ENCODE peak calls at places on chromosomes 7 and 10, in ten cellular contexts. X, G, V, N, I, J, K, L, C and H are unnamed samples.

GRCh38 chr7:44148961-44149550 is 7.9 kb upstream of the MYL7 start:
- DNase-seq in J (no peak), I (no peak), K (no peak), G (no peak), C (no peak), V (no peak), X (no peak), L (no peak), N (no peak), H (no peak)

GRCh38 chr7:73701357-73701995 is 18.0 kb downstream of the STX1A start:
- DNase-seq in C (peak; percentile 94), L (peak; percentile 57), G (peak; percentile 33), V (peak; percentile 74), J (peak; percentile 60), N (peak; percentile 73), X (peak; percentile 82), I (no peak), K (peak; percentile 75), H (no peak)

GRCh38 chr7:50397320-50397970 is 52.7 kb downstream of the FIGNL1 start:
- DNase-seq in L (no peak), C (no peak), N (no peak), I (no peak), K (no peak), V (no peak), G (no peak), X (no peak), J (no peak), H (no peak)

GRCh38 chr7:3238525-3239210 is 62.4 kb upstream of the SDK1 start:
- DNase-seq in X (no peak), V (no peak), K (no peak), J (no peak), C (no peak), G (no peak), L (no peak), I (no peak), N (no peak), H (no peak)

GRCh38 chr10:82221750-82222149 is 346.8 kb downstream of the NRG3 start:
- DNase-seq in C (peak; percentile 49), J (no peak), I (no peak), X (no peak), V (no peak), L (no peak), K (peak; percentile 23), G (no peak), N (no peak), H (no peak)

GRCh38 chr10:63921932-63922713 is 400.9 kb downstream of the REEP3 start:
- DNase-seq in C (no peak), K (no peak), X (no peak), V (no peak), N (no peak), G (no peak), J (no peak), L (no peak), I (no peak), H (no peak)

GRCh38 chr10:110278562-110278961 is 26.2 kb downstream of the SMNDC1 start:
- DNase-seq in G (no peak), N (no peak), I (no peak), L (no peak), V (no peak), X (no peak), C (no peak), K (no peak), J (no peak), H (no peak)

GRCh38 chr7:81008901-81009300 is 90.0 kb upstream of the SEMA3C start:
- DNase-seq in I (no peak), X (no peak), K (no peak), V (no peak), N (no peak), L (no peak), C (no peak), J (no peak), G (no peak), H (no peak)

GRCh38 chr7:151244156-151244870 is 4.2 kb downstream of the SMARCD3 start:
- DNase-seq in N (peak; percentile 77), C (peak; percentile 85), G (peak; percentile 44), V (peak; percentile 73), X (peak; percentile 88), L (peak; percentile 64), I (peak; percentile 64), K (peak; percentile 76), J (peak; percentile 55), H (no peak)

GRCh38 chr10:81600185-81600584 is 274.8 kb upstream of the NRG3 start:
- DNase-seq in C (no peak), I (no peak), G (no peak), N (no peak), L (peak; percentile 16), V (peak; percentile 5), X (no peak), K (no peak), J (no peak), H (no peak)

GRCh38 chr10:58512470-58513188 is at the start of gene BICC1:
- DNase-seq in L (peak; percentile 74), X (no peak), V (peak; percentile 47), I (peak; percentile 73), K (peak; percentile 74), J (peak; percentile 46), C (peak; percentile 64), N (peak; percentile 76), G (peak; percentile 38), H (no peak)

GRCh38 chr10:94617389-94617944 is 66.1 kb upstream of the CYP2C18 start:
- DNase-seq in G (no peak), I (no peak), L (no peak), J (no peak), X (no peak), K (no peak), C (no peak), N (no peak), V (no peak), H (no peak)

GRCh38 chr10:119503821-119504220 is 38.7 kb downstream of the RGS10 start:
- DNase-seq in V (no peak), C (no peak), N (no peak), I (no peak), L (no peak), K (no peak), G (no peak), J (no peak), X (no peak), H (no peak)
- H3K4me1 ChIP-seq in V (no peaks in the 10 kb centered on the region), C (no peaks in the 10 kb centered on the region), N (peaks cover 5% of the 10 kb centered on the region), I (no peaks in the 10 kb centered on the region), L (no peaks in the 10 kb centered on the region), K (no peaks in the 10 kb centered on the region), G (peaks cover 5% of the 10 kb centered on the region), J (no peaks in the 10 kb centered on the region), X (no peaks in the 10 kb centered on the region), H (no peaks in the 10 kb centered on the region)

DNA sequence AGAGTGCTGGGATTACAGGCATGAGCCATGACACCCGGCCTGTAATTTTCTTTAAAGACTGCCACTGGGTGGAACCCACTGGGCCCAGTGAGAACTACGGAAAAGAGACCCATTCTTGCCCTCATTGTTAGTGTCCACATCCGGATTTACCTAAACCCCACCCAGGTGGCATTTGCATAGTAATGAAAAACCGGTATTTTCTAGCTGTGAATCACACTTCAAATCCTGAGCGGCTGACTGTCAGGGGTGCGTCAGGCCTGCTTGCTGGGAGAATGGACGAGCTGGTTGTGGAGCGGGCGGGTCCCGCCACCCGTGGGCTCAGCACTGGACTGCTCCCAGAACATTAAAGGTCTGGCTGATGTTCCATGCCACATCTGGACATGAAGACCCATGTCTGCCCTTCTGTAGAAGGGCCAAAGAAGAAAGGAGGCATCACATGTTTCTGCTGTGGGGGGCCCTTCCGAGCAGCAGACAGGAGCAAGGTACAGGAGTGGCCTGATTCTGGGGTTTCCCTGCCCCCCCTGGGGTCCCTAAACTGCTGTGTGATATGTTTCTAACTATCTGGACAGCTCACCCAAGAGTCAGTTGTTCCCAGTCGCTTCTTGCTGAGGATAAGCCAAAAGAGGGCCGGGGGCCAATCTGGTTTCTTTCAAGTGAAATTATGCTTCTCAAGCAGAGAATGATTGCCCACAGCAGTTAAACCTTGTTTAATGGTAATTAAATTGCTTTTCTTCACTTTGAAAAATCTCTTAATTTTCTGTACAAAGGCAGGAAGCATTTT is 46.4 kb downstream of the KIAA1217 start:
- DNase-seq in L (no peak), K (peak; percentile 68), J (no peak), V (no peak), C (peak; percentile 65), I (no peak), N (peak; percentile 44), G (no peak), X (no peak), H (no peak)
- H3K4me3 ChIP-seq in L (no peak overlapping the region), K (peak overlapping the region; percentile 36), J (no peak overlapping the region), V (no peak overlapping the region), C (no peak overlapping the region), I (peak overlapping the region; percentile 44), N (no peak overlapping the region), G (no peak overlapping the region), X (no peak overlapping the region), H (no peak overlapping the region)

GRCh38 chr10:5095687-5096086 is 1.5 kb downstream of the AKR1C3 start:
- DNase-seq in X (no peak), J (no peak), I (no peak), L (peak; percentile 16), G (no peak), K (no peak), N (no peak), V (no peak), C (no peak), H (no peak)
- H3K4me1 ChIP-seq in X (no peaks in the 10 kb centered on the region), J (peaks cover 19% of the 10 kb centered on the region), I (no peaks in the 10 kb centered on the region), L (no peaks in the 10 kb centered on the region), G (no peaks in the 10 kb centered on the region), K (no peaks in the 10 kb centered on the region), N (no peaks in the 10 kb centered on the region), V (peaks cover 39% of the 10 kb centered on the region), C (peaks cover 7% of the 10 kb centered on the region), H (no peaks in the 10 kb centered on the region)

DNA sequence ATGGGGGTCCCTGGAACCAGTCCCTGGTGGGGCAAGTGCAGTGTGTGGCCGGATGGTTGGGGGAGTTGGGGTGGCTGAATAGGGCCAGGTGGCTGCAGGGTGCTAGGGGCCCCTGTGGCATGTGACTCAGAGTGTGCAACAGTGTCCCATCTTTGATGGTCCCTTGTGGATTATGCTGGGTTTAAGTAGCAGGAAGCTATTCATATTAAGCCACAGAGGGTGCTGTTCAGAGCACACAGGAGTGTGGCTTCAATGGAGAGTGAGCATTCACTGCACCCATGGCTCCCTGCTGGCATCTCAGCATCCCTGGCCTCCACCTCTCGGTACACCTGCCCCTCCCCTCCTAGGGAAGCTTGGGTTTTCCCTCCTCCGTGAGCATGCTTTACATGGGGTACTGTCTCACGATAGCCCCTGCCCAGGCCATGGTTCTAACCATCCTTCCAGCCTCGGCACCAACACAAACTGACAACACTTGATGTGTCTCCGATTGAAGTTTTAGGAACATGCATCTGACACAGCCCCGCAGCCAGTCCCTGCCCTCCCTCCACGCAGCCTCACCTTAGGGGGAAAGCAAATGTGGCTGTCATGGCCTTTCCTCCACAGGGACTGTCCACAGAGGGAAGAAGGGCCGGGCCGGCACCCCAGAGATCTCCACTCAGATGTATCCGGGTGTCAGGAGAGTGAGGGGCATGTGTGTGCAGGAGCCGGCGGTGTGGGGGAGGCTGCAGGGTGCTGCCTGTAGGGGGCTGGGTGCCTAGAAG is 30.4 kb upstream of the PPIF start:
- DNase-seq in J (no peak), N (no peak), G (peak; percentile 29), X (no peak), K (no peak), L (no peak), V (no peak), I (peak; percentile 49), C (no peak), H (no peak)
- H3K4me3 ChIP-seq in J (no peak overlapping the region), N (no peak overlapping the region), G (no peak overlapping the region), X (no peak overlapping the region), K (no peak overlapping the region), L (no peak overlapping the region), V (no peak overlapping the region), I (no peak overlapping the region), C (no peak overlapping the region), H (no peak overlapping the region)

GRCh38 chr7:1403844-1404404 is 55.3 kb downstream of the MICALL2 start:
- DNase-seq in G (peak; percentile 43), K (peak; percentile 66), L (peak; percentile 74), I (no peak), J (no peak), X (no peak), N (peak; percentile 58), V (no peak), C (peak; percentile 73), H (no peak)
- H3K4me1 ChIP-seq in G (no peaks in the 10 kb centered on the region), K (peaks cover 13% of the 10 kb centered on the region), L (no peaks in the 10 kb centered on the region), I (no peaks in the 10 kb centered on the region), J (no peaks in the 10 kb centered on the region), X (no peaks in the 10 kb centered on the region), N (no peaks in the 10 kb centered on the region), V (peaks cover 14% of the 10 kb centered on the region), C (peaks cover 9% of the 10 kb centered on the region), H (no peaks in the 10 kb centered on the region)